ENCODE peak calls at places on chromosomes 5 and 9, in four cellular contexts. P is myocyte; G is heart left ventricle; S is naive thymus-derived CD4-positive, alpha-beta T cell. J is an unnamed sample.

GRCh38 chr5:119363936-119364335 is 8.1 kb downstream of the TNFAIP8 start:
- DNase-seq in P (no peak), G (no peak), S (no peak), J (no peak)

GRCh38 chr9:73125651-73126050 is 26.0 kb upstream of the ANXA1 start:
- DNase-seq in P (no peak), G (no peak), S (no peak), J (no peak)

GRCh38 chr5:141017943-141018342 is 33.2 kb upstream of the PCDHB1 start:
- DNase-seq in P (no peak), G (no peak), S (no peak), J (no peak)

GRCh38 chr5:148858106-148858505 is 31.7 kb downstream of the ADRB2 start:
- DNase-seq in P (peak), G (no peak), S (no peak), J (no peak)

GRCh38 chr5:145341842-145342241 is 493.3 kb downstream of the PRELID2 start:
- DNase-seq in P (no peak), G (no peak), S (no peak), J (no peak)

GRCh38 chr9:9718691-9719090 is 894.1 kb downstream of the PTPRD start:
- DNase-seq in P (no peak), G (no peak), S (no peak), J (no peak)

GRCh38 chr5:154729613-154730012 is 25.6 kb upstream of the LARP1 start:
- DNase-seq in P (no peak), G (no peak), S (no peak), J (no peak)

GRCh38 chr5:149887622-149888183 is 56.9 kb downstream of the PDE6A start:
- DNase-seq in P (peak), G (no peak), S (no peak), J (no peak)

GRCh38 chr9:18338042-18338441 is 135.9 kb upstream of the ADAMTSL1 start:
- DNase-seq in P (no peak), G (no peak), S (no peak), J (no peak)

GRCh38 chr5:179122411-179123108 is 62.4 kb downstream of the ZNF354C start:
- DNase-seq in P (no peak), G (no peak), S (peak), J (no peak)

GRCh38 chr9:98129451-98129881 is 10.4 kb upstream of the TRIM14 start:
- DNase-seq in P (no peak), G (no peak), S (no peak), J (no peak)

GRCh38 chr5:134579284-134579771 is 53.3 kb downstream of the SAR1B start:
- DNase-seq in P (no peak), G (no peak), S (no peak), J (no peak)

GRCh38 chr5:14472986-14473567 is 108.5 kb upstream of the OTULINL start:
- DNase-seq in P (no peak), G (no peak), S (no peak), J (no peak)

GRCh38 chr5:154860123-154860522 is 1.7 kb downstream of the CNOT8 start:
- DNase-seq in P (no peak), G (no peak), S (no peak), J (no peak)

GRCh38 chr5:44051591-44051990 is 337.6 kb downstream of the FGF10 start:
- DNase-seq in P (no peak), G (no peak), S (no peak), J (no peak)

GRCh38 chr9:125241863-125242739 is 958 bp upstream of the HSPA5 start:
- DNase-seq in P (no peak), G (peak), S (no peak), J (peak)

GRCh38 chr9:127854169-127854833 is at the start of gene ENG:
- DNase-seq in P (peak), G (peak), S (peak), J (peak)

J was measured in uterus.